ENCODE peak calls at places on chromosomes 5 and 9, in seven cellular contexts. P, G, Y, S, U, M and W are unnamed samples.

GRCh38 chr5:8934455-8934854 is 611.4 kb downstream of the SEMA5A start:
- DNase-seq in P (no peak), G (no peak), Y (no peak), S (no peak), U (no peak), M (no peak), W (no peak)

GRCh38 chr9:97749928-97750327 is 52.8 kb upstream of the XPA start:
- DNase-seq in P (no peak), G (no peak), Y (no peak), S (peak), U (no peak), M (no peak), W (no peak)

GRCh38 chr5:149615976-149616375 is 34.7 kb downstream of the ARHGEF37 start:
- DNase-seq in P (no peak), G (no peak), Y (no peak), S (no peak), U (no peak), M (no peak), W (no peak)

GRCh38 chr9:126016579-126017290 is 269.6 kb downstream of the PBX3 start:
- DNase-seq in P (no peak), G (no peak), Y (no peak), S (no peak), U (no peak), M (no peak), W (no peak)

GRCh38 chr5:147485814-147486213 is 24.1 kb downstream of the DPYSL3 start:
- DNase-seq in P (no peak), G (no peak), Y (no peak), S (no peak), U (no peak), M (no peak), W (no peak)

GRCh38 chr5:170148430-170149205 is 42.9 kb downstream of the FOXI1 start:
- DNase-seq in P (no peak), G (no peak), Y (no peak), S (no peak), U (no peak), M (no peak), W (peak)

GRCh38 chr5:80860934-80861613 is 99.1 kb upstream of the RASGRF2 start:
- DNase-seq in P (no peak), G (no peak), Y (no peak), S (no peak), U (no peak), M (no peak), W (no peak)

GRCh38 chr5:43802119-43802518 is 199.1 kb downstream of the NNT start:
- DNase-seq in P (no peak), G (no peak), Y (no peak), S (peak), U (no peak), M (no peak), W (no peak)

GRCh38 chr5:107395632-107396350 is 274.9 kb downstream of the EFNA5 start:
- DNase-seq in P (no peak), G (no peak), Y (no peak), S (no peak), U (no peak), M (no peak), W (no peak)

GRCh38 chr5:146213210-146213838 is 9.9 kb downstream of the RBM27 start:
- DNase-seq in P (no peak), G (no peak), Y (no peak), S (no peak), U (no peak), M (no peak), W (no peak)

GRCh38 chr5:5919411-5919810 is 458.9 kb downstream of the MED10 start:
- DNase-seq in P (no peak), G (no peak), Y (no peak), S (no peak), U (no peak), M (no peak), W (no peak)

GRCh38 chr5:980941-981340 is 27.7 kb upstream of the NKD2 start:
- DNase-seq in P (no peak), G (no peak), Y (no peak), S (no peak), U (no peak), M (no peak), W (peak)

GRCh38 chr5:82422751-82423181 is 144.6 kb upstream of the RPS23 start:
- DNase-seq in P (no peak), G (no peak), Y (no peak), S (no peak), U (no peak), M (no peak), W (no peak)

GRCh38 chr5:88377240-88377639 is 108.6 kb upstream of the TMEM161B start:
- DNase-seq in P (no peak), G (no peak), Y (no peak), S (no peak), U (no peak), M (no peak), W (no peak)

GRCh38 chr5:61768692-61769281 is 436.7 kb downstream of the ZSWIM6 start:
- DNase-seq in P (peak), G (peak), Y (no peak), S (peak), U (no peak), M (no peak), W (no peak)

GRCh38 chr9:77374266-77374665 is 196.9 kb downstream of the VPS13A start:
- DNase-seq in P (no peak), G (no peak), Y (no peak), S (peak), U (no peak), M (no peak), W (no peak)

GRCh38 chr5:135191084-135191826 is 157.2 kb upstream of the PITX1 start:
- DNase-seq in P (peak), G (peak), Y (peak), S (peak), U (peak), M (peak), W (peak)

GRCh38 chr5:28499764-28500290 is 1461.4 kb upstream of the CDH9 start:
- DNase-seq in P (no peak), G (peak), Y (no peak), S (peak), U (no peak), M (no peak), W (no peak)

GRCh38 chr5:33362915-33363314 is 77.8 kb upstream of the TARS1 start:
- DNase-seq in P (peak), G (no peak), Y (no peak), S (no peak), U (no peak), M (no peak), W (no peak)

GRCh38 chr9:136488247-136489214 is 5.7 kb upstream of the SEC16A start:
- DNase-seq in P (peak), G (peak), Y (peak), S (peak), U (peak), M (peak), W (peak)

GRCh38 chr9:37539634-37540033 is 36.5 kb downstream of the FBXO10 start:
- DNase-seq in P (no peak), G (no peak), Y (no peak), S (no peak), U (no peak), M (no peak), W (no peak)

GRCh38 chr5:172932313-172933017 is 26.8 kb upstream of the RPL26L1 start:
- DNase-seq in P (peak), G (peak), Y (peak), S (peak), U (peak), M (peak), W (peak)

GRCh38 chr5:24633705-24634325 is 11.0 kb downstream of the CDH10 start:
- DNase-seq in P (no peak), G (peak), Y (no peak), S (peak), U (no peak), M (no peak), W (no peak)

GRCh38 chr5:115330868-115331267 is 34.4 kb upstream of the CCDC112 start:
- DNase-seq in P (no peak), G (no peak), Y (no peak), S (no peak), U (no peak), M (no peak), W (no peak)

GRCh38 chr9:75096796-75097195 is 8.5 kb downstream of the OSTF1 start:
- DNase-seq in P (no peak), G (no peak), Y (no peak), S (peak), U (no peak), M (no peak), W (no peak)